ENCODE peak calls at places on chromosomes 12 and 14, in five cellular contexts. M is activated CD4-positive, alpha-beta T cell treated with anti-CD3 and anti-CD28 coated beads, Interleukin-2, amount 50 U/mL, for 24 hours; O is sciatic nerve; S is GDM1; J is GM20000. P is an unnamed sample.

GRCh38 chr12:88600272-88600671 is 20.0 kb upstream of the KITLG start:
- DNase-seq in M (no peak), O (no peak), S (no peak), J (no peak), P (no peak)

GRCh38 chr12:116673713-116674112 is 64.2 kb downstream of the SPRING1 start:
- DNase-seq in M (no peak), O (no peak), S (no peak), J (no peak), P (no peak)

GRCh38 chr12:93847517-93848452 is 170.6 kb downstream of the CRADD start:
- DNase-seq in M (no peak), O (no peak), S (no peak), J (peak), P (no peak)

GRCh38 chr12:81167694-81168093 is 89.8 kb downstream of the ACSS3 start:
- DNase-seq in M (no peak), O (no peak), S (no peak), J (no peak), P (peak)

GRCh38 chr12:5708371-5708770 is 236.7 kb downstream of the ANO2 start:
- DNase-seq in M (no peak), O (no peak), S (no peak), J (no peak), P (no peak)

GRCh38 chr14:88535813-88536212 is 19.0 kb downstream of the PTPN21 start:
- DNase-seq in M (no peak), O (no peak), S (no peak), J (no peak), P (no peak)

GRCh38 chr14:97456958-97457357 is 659.8 kb downstream of the VRK1 start:
- DNase-seq in M (peak), O (no peak), S (no peak), J (no peak), P (no peak)

GRCh38 chr12:43758728-43759563 is at the start of the genes IRAK4 and PUS7L:
- DNase-seq in M (peak), O (peak), S (peak), J (peak), P (peak)

GRCh38 chr12:25187781-25188180 is 7.2 kb downstream of the DNAI7 start:
- DNase-seq in M (no peak), O (no peak), S (no peak), J (no peak), P (no peak)

GRCh38 chr14:31292962-31293616 is 85.5 kb upstream of the HECTD1 start:
- DNase-seq in M (no peak), O (no peak), S (no peak), J (no peak), P (peak)

GRCh38 chr12:123891516-123892179 is 81.0 kb downstream of the CCDC92 start:
- DNase-seq in M (no peak), O (no peak), S (no peak), J (no peak), P (no peak)

GRCh38 chr12:51269174-51270066 is 795 bp downstream of the SMAGP start:
- DNase-seq in M (peak), O (peak), S (no peak), J (peak), P (no peak)

GRCh38 chr12:68180792-68181744 is 21.5 kb upstream of the IFNG start:
- DNase-seq in M (peak), O (no peak), S (no peak), J (no peak), P (no peak)

GRCh38 chr12:57063991-57064725 is 14.2 kb upstream of the MYO1A start:
- DNase-seq in M (peak), O (no peak), S (no peak), J (peak), P (no peak)

GRCh38 chr12:132178801-132179401 is 34.6 kb downstream of the NOC4L start:
- DNase-seq in M (no peak), O (no peak), S (no peak), J (no peak), P (no peak)

GRCh38 chr12:124740691-124741137 is 123.0 kb downstream of the SCARB1 start:
- DNase-seq in M (no peak), O (no peak), S (no peak), J (peak), P (no peak)

P was measured in iPS DF 19.7.